ENCODE peak calls at places on chromosomes 7 and 10, in seven cellular contexts. F, U, W, P, G, H and X are unnamed samples.
A peak's percentile ranks its signal among the peaks of the same experiment; 100 is the strongest.

GRCh38 chr10:93820434-93820833 is 62.7 kb downstream of the LGI1 start:
- DNase-seq in F (no peak), U (no peak), W (no peak), P (no peak), G (no peak), H (no peak), X (no peak)

GRCh38 chr7:102390697-102391484 is 5.3 kb upstream of the PRKRIP1 start:
- DNase-seq in F (peak; percentile 30), U (peak; percentile 66), W (peak; percentile 56), P (peak; percentile 83), G (peak; percentile 81), H (peak; percentile 85), X (peak; percentile 75)

GRCh38 chr10:94279835-94280709 is 82.7 kb downstream of the NOC3L start:
- DNase-seq in F (no peak), U (peak; percentile 28), W (peak; percentile 73), P (peak; percentile 54), G (peak; percentile 66), H (peak; percentile 65), X (peak; percentile 64)

GRCh38 chr10:35565602-35566061 is 39.5 kb upstream of the GJD4 start:
- DNase-seq in F (peak; percentile 63), U (no peak), W (peak; percentile 27), P (peak; percentile 33), G (no peak), H (no peak), X (peak; percentile 59)

GRCh38 chr7:39703143-39703542 is 79.8 kb downstream of the RALA start:
- DNase-seq in F (no peak), U (no peak), W (peak; percentile 32), P (no peak), G (peak; percentile 6), H (peak; percentile 26), X (no peak)

GRCh38 chr7:55062106-55062499 is 43.3 kb downstream of the EGFR start:
- DNase-seq in F (no peak), U (no peak), W (no peak), P (no peak), G (no peak), H (no peak), X (no peak)

GRCh38 chr10:15167411-15168295 is 840 bp downstream of the NMT2 start:
- DNase-seq in F (peak; percentile 12), U (peak; percentile 36), W (peak; percentile 83), P (peak; percentile 49), G (peak; percentile 69), H (peak; percentile 84), X (peak; percentile 45)

GRCh38 chr7:113159746-113160339 is 41.5 kb upstream of the SMIM30 start:
- DNase-seq in F (no peak), U (no peak), W (peak; percentile 36), P (no peak), G (peak; percentile 47), H (peak; percentile 57), X (peak; percentile 18)

GRCh38 chr10:60434418-60435046 is 44.9 kb upstream of the ANK3 start:
- DNase-seq in F (peak; percentile 18), U (no peak), W (peak; percentile 66), P (peak; percentile 32), G (peak; percentile 32), H (peak; percentile 67), X (peak; percentile 54)

GRCh38 chr10:68362590-68362989 is 29.9 kb upstream of the PBLD start:
- DNase-seq in F (no peak), U (no peak), W (no peak), P (no peak), G (no peak), H (no peak), X (no peak)

GRCh38 chr10:131641898-131642297 is 258.9 kb upstream of the PPP2R2D start:
- DNase-seq in F (no peak), U (no peak), W (no peak), P (no peak), G (no peak), H (no peak), X (no peak)

GRCh38 chr10:110609592-110609991 is 34.5 kb upstream of the RBM20 start:
- DNase-seq in F (no peak), U (no peak), W (peak; percentile 3), P (no peak), G (no peak), H (peak; percentile 69), X (no peak)

GRCh38 chr7:155917836-155918385 is 105.6 kb upstream of the SHH start:
- DNase-seq in F (no peak), U (no peak), W (no peak), P (no peak), G (no peak), H (no peak), X (no peak)

GRCh38 chr7:138459300-138460175 is 521 bp upstream of the TRIM24 start:
- DNase-seq in F (peak; percentile 99), U (peak; percentile 97), W (peak; percentile 99), P (no peak), G (peak; percentile 98), H (peak; percentile 99), X (peak; percentile 99)

GRCh38 chr7:116673504-116673865 is 1.5 kb downstream of the MET start:
- DNase-seq in F (no peak), U (no peak), W (no peak), P (no peak), G (no peak), H (peak; percentile 46), X (no peak)

GRCh38 chr7:78134256-78134655 is 335.7 kb downstream of the PHTF2 start:
- DNase-seq in F (no peak), U (no peak), W (peak; percentile 61), P (no peak), G (peak; percentile 55), H (peak; percentile 70), X (no peak)

GRCh38 chr7:96052860-96053452 is 268.9 kb downstream of the SLC25A13 start:
- DNase-seq in F (no peak), U (no peak), W (no peak), P (no peak), G (no peak), H (no peak), X (no peak)

GRCh38 chr7:142671506-142671905 is 77.8 kb upstream of the PRSS1 start:
- DNase-seq in F (no peak), U (no peak), W (no peak), P (no peak), G (no peak), H (no peak), X (no peak)